ENCODE peak calls at places on chromosomes 6 and 20, in six cellular contexts. Q is sigmoid colon, M is spleen, S is HCT116, I is Peyer's patch, O is H1. R is an unnamed sample.

GRCh38 chr20:20289331-20289730 is 78.6 kb upstream of the INSM1 start:
- DNase-seq in Q (no peak), M (no peak), S (no peak), I (no peak), O (no peak), R (no peak)

GRCh38 chr6:130405549-130405948 is 39.7 kb downstream of the TMEM200A start:
- DNase-seq in Q (no peak), M (no peak), S (no peak), I (no peak), O (no peak), R (no peak)

GRCh38 chr6:11702796-11703130 is 75.8 kb downstream of the ADTRP start:
- DNase-seq in Q (no peak), M (no peak), S (no peak), I (no peak), O (no peak), R (no peak)

GRCh38 chr20:47051936-47052566 is 157.4 kb downstream of the EYA2 start:
- DNase-seq in Q (no peak), M (no peak), S (no peak), I (no peak), O (no peak), R (peak)

GRCh38 chr6:36979343-36979742 is 6.7 kb downstream of the MTCH1 start:
- DNase-seq in Q (peak), M (no peak), S (no peak), I (no peak), O (no peak), R (no peak)

GRCh38 chr6:140779341-140779740 is 1353.4 kb upstream of the GJE1 start:
- DNase-seq in Q (no peak), M (no peak), S (no peak), I (no peak), O (no peak), R (no peak)

GRCh38 chr20:49990310-49990720 is 7.5 kb downstream of the SNAI1 start:
- DNase-seq in Q (no peak), M (no peak), S (no peak), I (no peak), O (no peak), R (no peak)

GRCh38 chr20:61450549-61450948 is 198.5 kb downstream of the CDH4 start:
- DNase-seq in Q (no peak), M (no peak), S (no peak), I (no peak), O (no peak), R (no peak)

GRCh38 chr6:48113130-48113529 is 2.1 kb upstream of the PTCHD4 start:
- DNase-seq in Q (no peak), M (no peak), S (no peak), I (no peak), O (no peak), R (no peak)

GRCh38 chr6:166940643-166941068 is 15.7 kb downstream of the RNASET2 start:
- DNase-seq in Q (no peak), M (no peak), S (peak), I (peak), O (no peak), R (peak)

GRCh38 chr6:109449064-109449788 is 6.3 kb downstream of the MICAL1 start:
- DNase-seq in Q (no peak), M (peak), S (no peak), I (no peak), O (no peak), R (no peak)

GRCh38 chr6:147033267-147033666 is 170.9 kb upstream of the STXBP5 start:
- DNase-seq in Q (no peak), M (no peak), S (no peak), I (no peak), O (no peak), R (no peak)

GRCh38 chr6:170290306-170291128 is at the start of gene DLL1:
- DNase-seq in Q (peak), M (peak), S (no peak), I (no peak), O (peak), R (no peak)

GRCh38 chr6:2939315-2940009 is 31.9 kb downstream of the SERPINB6 start:
- DNase-seq in Q (peak), M (peak), S (no peak), I (peak), O (peak), R (peak)

GRCh38 chr6:28534880-28535279 is 9.2 kb downstream of the GPX5 start:
- DNase-seq in Q (no peak), M (no peak), S (no peak), I (no peak), O (no peak), R (no peak)

GRCh38 chr20:17569616-17570346 is at the start of gene DSTN:
- DNase-seq in Q (peak), M (peak), S (peak), I (peak), O (peak), R (peak)

GRCh38 chr20:17568972-17569471 is 853 bp upstream of the DSTN start:
- DNase-seq in Q (peak), M (peak), S (peak), I (peak), O (peak), R (peak)

GRCh38 chr20:17571967-17572638 is 2.2 kb downstream of the DSTN start:
- DNase-seq in Q (no peak), M (no peak), S (no peak), I (no peak), O (no peak), R (no peak)

GRCh38 chr20:17571153-17571527 is 1.3 kb downstream of the DSTN start:
- DNase-seq in Q (no peak), M (no peak), S (no peak), I (no peak), O (no peak), R (no peak)

DNA sequence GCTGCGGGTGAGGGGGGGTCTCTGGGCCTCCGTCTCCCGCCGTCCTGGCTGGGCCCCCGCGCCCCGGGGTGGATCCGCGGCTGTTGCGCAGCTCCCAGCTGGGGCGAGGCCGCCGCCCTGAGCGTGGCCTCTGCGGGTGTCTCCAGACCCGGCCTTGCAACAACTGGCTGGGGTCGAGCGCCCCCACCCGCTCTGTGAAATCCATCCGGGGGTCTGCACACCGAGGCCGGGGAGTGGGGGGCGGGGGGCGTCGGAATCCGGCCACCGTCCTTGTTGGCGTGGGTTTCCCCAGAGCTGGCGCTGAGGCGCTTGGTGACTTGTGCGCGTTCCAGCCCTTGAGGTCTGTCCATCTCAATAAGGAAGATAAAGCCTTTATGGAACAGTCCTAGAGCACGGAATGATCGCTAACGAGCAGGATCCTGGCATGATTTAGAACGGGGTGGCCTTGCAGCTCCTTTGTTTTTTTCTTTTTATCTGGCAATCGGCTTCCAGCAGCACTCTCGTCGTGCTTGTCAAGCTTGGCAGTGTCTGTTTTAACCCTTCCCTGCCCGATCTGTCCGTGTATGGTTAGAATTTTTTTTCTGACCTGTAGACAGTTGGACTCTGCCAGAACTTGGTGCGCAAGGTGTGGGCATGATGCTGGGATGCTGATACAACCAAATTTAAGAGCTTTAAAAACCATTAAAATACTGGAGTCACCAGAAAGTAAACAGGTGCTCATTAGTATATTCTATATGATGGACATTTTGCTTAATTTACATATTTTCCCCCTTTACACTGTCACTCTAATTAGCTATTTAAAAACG is 675 bp downstream of the DSTN start:
- DNase-seq in Q (peak), M (no peak), S (peak), I (peak), O (peak), R (peak)
- TF ChIP-seq POLR2A in Q (no peak), M (no peak), S (no peak), I (peak), O (no peak), R (no peak)

DNA sequence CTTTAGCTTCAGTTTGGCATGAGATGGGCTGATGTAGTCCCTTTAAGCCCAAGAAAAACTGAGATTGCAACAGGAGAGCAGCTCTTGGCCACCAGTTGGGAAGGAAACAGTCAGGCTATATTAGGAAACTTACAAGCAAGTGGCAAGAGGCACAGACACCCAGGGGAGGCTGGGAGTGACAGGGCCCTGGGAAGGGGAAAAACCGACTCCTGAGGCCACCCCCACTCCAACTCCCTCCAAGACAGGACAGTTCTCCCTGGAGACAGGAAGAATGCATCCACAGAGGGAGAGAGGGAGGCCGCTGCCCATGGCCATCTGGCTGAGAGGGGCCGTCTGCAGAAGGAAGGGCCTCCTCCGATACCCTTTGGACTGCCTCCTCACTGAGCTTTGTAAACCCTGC is 20.5 kb downstream of the JPH2 start:
- DNase-seq in Q (no peak), M (no peak), S (no peak), I (no peak), O (no peak), R (no peak)
- TF ChIP-seq POLR2A in Q (no peak), M (no peak), S (no peak), I (no peak), O (no peak), R (no peak)

DNA sequence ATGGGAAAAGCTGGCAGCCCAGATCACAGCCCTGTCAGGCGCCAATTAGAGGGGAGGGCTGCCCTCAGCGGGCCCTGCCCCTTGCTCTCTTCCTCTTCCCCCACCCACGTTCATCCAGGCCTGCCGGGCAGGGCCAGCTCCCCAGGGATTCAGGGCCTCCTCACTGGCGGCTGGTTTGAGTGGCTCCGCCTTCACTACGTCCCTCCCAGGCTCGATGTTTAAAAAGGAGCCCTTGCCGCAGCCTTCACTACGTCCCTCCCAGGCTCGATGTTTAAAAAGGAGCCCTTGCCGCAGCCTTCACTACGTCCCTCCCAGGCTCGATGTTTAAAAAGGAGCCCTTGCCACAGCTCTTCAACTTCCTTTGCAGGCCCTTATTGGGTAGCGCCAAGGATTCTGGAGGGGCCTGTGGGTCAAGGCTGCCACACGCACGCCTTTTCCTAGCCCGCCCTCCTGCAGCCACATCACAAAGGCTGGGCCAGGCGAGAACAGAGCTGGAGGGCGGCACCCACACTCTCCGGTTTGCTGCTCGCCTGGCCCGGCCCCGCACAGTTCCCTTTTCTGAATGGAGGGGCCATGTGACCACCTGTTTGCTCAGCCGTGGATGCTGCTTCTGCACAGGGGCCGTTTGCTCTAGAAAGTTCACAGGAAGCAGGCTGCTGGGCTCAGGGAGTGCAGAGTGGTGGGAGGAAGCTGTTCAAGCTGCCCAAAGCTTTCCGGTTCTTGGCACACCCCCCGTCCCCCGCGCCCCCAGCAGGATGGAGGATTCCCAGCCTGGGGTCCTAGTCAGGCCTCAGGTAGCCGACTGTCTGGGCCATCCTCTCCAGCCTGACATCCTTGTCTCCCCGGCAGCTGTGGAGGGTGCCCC is 1.6 kb downstream of the SLC17A9 start:
- DNase-seq in Q (peak), M (peak), S (no peak), I (peak), O (peak), R (peak)
- TF ChIP-seq POLR2A in Q (no peak), M (no peak), S (no peak), I (no peak), O (no peak), R (no peak)

DNA sequence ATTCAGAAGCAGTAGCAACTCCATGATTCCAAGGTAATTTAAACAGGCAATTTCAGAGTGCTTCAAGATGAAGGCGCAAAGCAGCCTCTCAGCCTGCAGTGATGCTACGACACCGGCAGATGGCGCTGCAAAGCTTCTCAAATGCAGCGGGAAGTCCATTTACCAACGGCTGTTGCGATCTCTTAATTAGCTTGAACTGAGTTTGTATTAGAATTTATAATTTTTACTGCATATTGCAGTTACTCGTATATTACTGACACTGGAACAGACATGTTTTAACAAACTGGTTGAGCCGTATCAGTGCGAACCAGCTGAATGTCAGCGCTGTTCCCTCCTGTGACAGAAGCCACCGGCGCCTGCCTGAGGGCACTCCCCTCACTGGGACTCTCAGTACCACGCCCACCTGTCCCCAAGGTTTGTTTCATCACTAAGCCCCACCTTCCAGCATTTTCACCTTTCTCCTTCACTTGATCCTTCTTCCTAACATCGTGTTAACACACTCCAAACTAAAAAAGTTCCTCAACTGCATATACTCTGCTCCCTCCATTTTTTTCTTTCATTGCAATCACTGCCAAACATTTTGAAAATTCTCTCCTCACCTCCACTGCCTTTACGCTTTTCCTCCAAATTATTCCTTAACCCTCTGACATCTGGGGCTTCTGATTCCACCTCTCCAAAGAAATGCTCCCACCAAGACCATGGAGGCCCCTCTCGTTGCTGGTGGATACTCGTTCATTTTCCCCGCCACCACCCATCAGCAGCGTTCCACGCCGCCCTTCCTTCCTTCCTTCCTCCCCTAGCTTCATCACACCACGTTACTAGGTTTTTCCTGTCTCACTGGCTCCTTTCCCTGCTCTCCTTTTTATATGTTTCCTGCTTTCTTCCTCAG is 14.5 kb downstream of the GNL1 start:
- DNase-seq in Q (peak), M (peak), S (peak), I (peak), O (peak), R (peak)
- TF ChIP-seq POLR2A in Q (no peak), M (no peak), S (no peak), I (no peak), O (peak), R (no peak)

GRCh38 chr20:36441416-36441815 is 99.9 kb upstream of the MYL9 start:
- DNase-seq in Q (no peak), M (no peak), S (no peak), I (no peak), O (no peak), R (no peak)
- TF ChIP-seq POLR2A in Q (no peak), M (no peak), S (no peak), I (no peak), O (no peak), R (no peak)

DNA sequence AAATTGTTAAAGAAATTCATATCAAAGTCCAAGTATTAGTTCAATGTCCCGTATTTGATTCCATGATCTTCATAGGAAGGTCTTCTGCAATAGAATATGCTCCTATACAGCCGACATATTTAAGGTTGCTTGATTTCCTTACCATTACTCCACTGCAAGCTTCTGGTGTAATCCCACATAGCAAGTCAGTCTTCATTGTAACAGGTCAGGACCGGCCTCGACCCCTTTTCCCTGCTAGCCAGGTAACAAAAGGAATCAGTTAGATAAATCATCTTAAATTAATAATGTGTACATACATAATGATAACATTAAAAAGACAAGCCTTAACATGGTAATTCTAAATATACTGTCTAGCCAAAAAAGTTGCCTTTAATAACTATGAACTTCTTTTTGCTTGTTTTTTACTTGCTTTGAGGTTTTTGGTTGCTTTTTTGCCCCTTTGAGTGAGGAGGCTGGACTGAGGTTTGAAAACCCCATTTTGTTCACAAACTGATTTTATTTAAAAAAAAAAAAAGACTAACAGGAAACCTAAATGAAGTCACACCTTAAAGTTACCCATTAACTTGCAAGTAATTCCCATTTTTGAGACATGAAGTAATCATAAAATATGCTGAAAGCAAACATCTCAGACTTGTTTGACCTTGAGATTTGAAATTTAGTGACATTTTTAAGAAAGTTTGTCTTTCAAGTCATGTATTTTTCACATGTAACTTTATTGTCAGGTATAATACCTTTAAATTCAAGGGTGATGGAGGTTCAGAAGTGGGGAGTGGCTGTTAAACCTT is 19.2 kb upstream of the SNX14 start:
- DNase-seq in Q (no peak), M (no peak), S (no peak), I (no peak), O (no peak), R (no peak)
- TF ChIP-seq POLR2A in Q (no peak), M (no peak), S (no peak), I (no peak), O (peak), R (no peak)

R was measured in lower leg skin.